ENCODE peak calls at places on chromosomes 7 and 10, in nine cellular contexts. One of them, this sample, is unnamed.

GRCh38 chr7:112452102-112452888 is 2.0 kb downstream of the IFRD1 start:
- DNase-seq in RWPE1: peak; percentile 35
- DNase-seq in GM06990: no peak
- DNase-seq in nephron progenitor cell: peak; percentile 47
- DNase-seq in HepG2: peak; percentile 42
- DNase-seq in uterus: peak; percentile 38
- DNase-seq in hepatocyte: peak; percentile 62
- DNase-seq in GM23338: peak; percentile 50
- DNase-seq in HL-60: no peak
- DNase-seq in this sample: no peak

GRCh38 chr7:124072603-124073324 is 39.9 kb upstream of the TMEM229A start:
- DNase-seq in RWPE1: peak; percentile 50
- DNase-seq in GM06990: no peak
- DNase-seq in nephron progenitor cell: no peak
- DNase-seq in HepG2: peak; percentile 6
- DNase-seq in uterus: no peak
- DNase-seq in hepatocyte: peak; percentile 48
- DNase-seq in GM23338: no peak
- DNase-seq in HL-60: no peak
- DNase-seq in this sample: no peak

GRCh38 chr7:132249591-132249971 is 326.7 kb downstream of the PLXNA4 start:
- DNase-seq in RWPE1: peak; percentile 21
- DNase-seq in GM06990: no peak
- DNase-seq in nephron progenitor cell: no peak
- DNase-seq in HepG2: peak; percentile 64
- DNase-seq in uterus: no peak
- DNase-seq in hepatocyte: peak; percentile 54
- DNase-seq in GM23338: peak; percentile 79
- DNase-seq in HL-60: no peak
- DNase-seq in this sample: no peak

GRCh38 chr10:103703941-103704919 is 151.1 kb downstream of the SH3PXD2A start:
- DNase-seq in RWPE1: no peak
- DNase-seq in GM06990: no peak
- DNase-seq in nephron progenitor cell: no peak
- DNase-seq in HepG2: no peak
- DNase-seq in uterus: no peak
- DNase-seq in hepatocyte: no peak
- DNase-seq in GM23338: no peak
- DNase-seq in HL-60: no peak
- DNase-seq in this sample: no peak

GRCh38 chr7:22628112-22628511 is 98.9 kb upstream of the IL6 start:
- DNase-seq in RWPE1: no peak
- DNase-seq in GM06990: no peak
- DNase-seq in nephron progenitor cell: no peak
- DNase-seq in HepG2: no peak
- DNase-seq in uterus: no peak
- DNase-seq in hepatocyte: no peak
- DNase-seq in GM23338: no peak
- DNase-seq in HL-60: no peak
- DNase-seq in this sample: no peak

GRCh38 chr10:80488539-80489066 is 34.5 kb downstream of the TSPAN14 start:
- DNase-seq in RWPE1: no peak
- DNase-seq in GM06990: no peak
- DNase-seq in nephron progenitor cell: no peak
- DNase-seq in HepG2: no peak
- DNase-seq in uterus: no peak
- DNase-seq in hepatocyte: no peak
- DNase-seq in GM23338: no peak
- DNase-seq in HL-60: no peak
- DNase-seq in this sample: no peak

GRCh38 chr10:76106611-76107010 is 675.2 kb downstream of the LRMDA start:
- DNase-seq in RWPE1: no peak
- DNase-seq in GM06990: no peak
- DNase-seq in nephron progenitor cell: no peak
- DNase-seq in HepG2: no peak
- DNase-seq in uterus: no peak
- DNase-seq in hepatocyte: no peak
- DNase-seq in GM23338: no peak
- DNase-seq in HL-60: no peak
- DNase-seq in this sample: no peak

GRCh38 chr10:4138146-4138721 is 353.2 kb upstream of the KLF6 start:
- DNase-seq in RWPE1: no peak
- DNase-seq in GM06990: no peak
- DNase-seq in nephron progenitor cell: no peak
- DNase-seq in HepG2: no peak
- DNase-seq in uterus: no peak
- DNase-seq in hepatocyte: no peak
- DNase-seq in GM23338: no peak
- DNase-seq in HL-60: no peak
- DNase-seq in this sample: no peak

GRCh38 chr7:99424932-99425730 is 13.5 kb downstream of the PTCD1 start:
- DNase-seq in RWPE1: no peak
- DNase-seq in GM06990: no peak
- DNase-seq in nephron progenitor cell: no peak
- DNase-seq in HepG2: no peak
- DNase-seq in uterus: no peak
- DNase-seq in hepatocyte: no peak
- DNase-seq in GM23338: no peak
- DNase-seq in HL-60: no peak
- DNase-seq in this sample: no peak

GRCh38 chr10:16520900-16521299 is 779 bp downstream of the C1QL3 start:
- DNase-seq in RWPE1: no peak
- DNase-seq in GM06990: peak; percentile 63
- DNase-seq in nephron progenitor cell: peak; percentile 57
- DNase-seq in HepG2: no peak
- DNase-seq in uterus: no peak
- DNase-seq in hepatocyte: peak; percentile 51
- DNase-seq in GM23338: peak; percentile 65
- DNase-seq in HL-60: no peak
- DNase-seq in this sample: peak; percentile 19

GRCh38 chr7:85022064-85022697 is 164.7 kb downstream of the SEMA3D start:
- DNase-seq in RWPE1: no peak
- DNase-seq in GM06990: no peak
- DNase-seq in nephron progenitor cell: no peak
- DNase-seq in HepG2: no peak
- DNase-seq in uterus: no peak
- DNase-seq in hepatocyte: no peak
- DNase-seq in GM23338: no peak
- DNase-seq in HL-60: no peak
- DNase-seq in this sample: no peak

DNA sequence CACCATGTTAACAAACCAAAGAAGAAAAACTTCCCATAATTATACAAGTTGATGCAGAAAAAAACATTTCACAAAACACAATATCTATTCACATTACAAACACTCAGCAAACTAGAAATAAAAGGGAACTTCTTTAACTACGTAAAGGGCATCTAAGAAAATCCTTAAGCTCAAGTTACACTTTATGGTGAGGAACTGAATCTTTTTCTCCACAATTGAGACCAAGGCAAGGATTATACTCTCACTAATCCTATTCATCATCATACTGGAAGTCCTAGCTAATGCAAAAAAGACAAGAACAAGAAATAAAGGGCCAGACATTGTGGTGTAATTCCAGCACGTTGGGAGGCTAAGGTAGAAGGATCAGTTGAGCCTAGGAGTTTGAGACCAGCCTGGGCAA is 159.9 kb downstream of the ZNF365 start:
- DNase-seq in RWPE1: no peak
- DNase-seq in GM06990: no peak
- DNase-seq in nephron progenitor cell: no peak
- DNase-seq in HepG2: no peak
- DNase-seq in uterus: no peak
- DNase-seq in hepatocyte: no peak
- DNase-seq in GM23338: no peak
- DNase-seq in HL-60: no peak
- DNase-seq in this sample: no peak
- TF ChIP-seq CTCF in RWPE1: no peak
- TF ChIP-seq CTCF in GM06990: no peak
- TF ChIP-seq CTCF in nephron progenitor cell: no peak
- TF ChIP-seq CTCF in HepG2: no peak
- TF ChIP-seq CTCF in uterus: no peak
- TF ChIP-seq CTCF in hepatocyte: no peak
- TF ChIP-seq CTCF in GM23338: no peak
- TF ChIP-seq CTCF in HL-60: no peak
- TF ChIP-seq CTCF in this sample: no peak

DNA sequence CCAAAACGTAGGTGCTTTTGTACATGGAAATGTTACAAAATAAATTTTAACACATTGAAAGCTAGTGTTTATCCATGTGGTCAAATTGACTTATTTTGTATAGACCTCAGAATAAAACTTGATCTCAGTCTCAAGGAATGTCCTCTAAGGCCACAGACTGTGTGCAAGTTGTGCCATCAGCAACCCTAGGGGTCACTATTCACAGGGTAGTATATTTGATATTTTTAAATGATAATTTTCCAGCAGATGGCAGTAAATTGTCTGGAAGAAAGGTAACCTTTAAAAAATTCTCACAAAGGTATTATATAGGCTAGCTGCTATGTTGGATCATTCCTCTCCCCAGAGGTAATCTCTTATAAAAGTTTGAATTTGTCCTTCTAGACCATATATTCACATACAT is 12.9 kb upstream of the SNX10 start:
- DNase-seq in RWPE1: peak; percentile 42
- DNase-seq in GM06990: no peak
- DNase-seq in nephron progenitor cell: no peak
- DNase-seq in HepG2: peak; percentile 49
- DNase-seq in uterus: no peak
- DNase-seq in hepatocyte: no peak
- DNase-seq in GM23338: no peak
- DNase-seq in HL-60: no peak
- DNase-seq in this sample: no peak
- TF ChIP-seq CTCF in RWPE1: peak; percentile 30
- TF ChIP-seq CTCF in GM06990: peak; percentile 38
- TF ChIP-seq CTCF in nephron progenitor cell: no peak
- TF ChIP-seq CTCF in HepG2: peak; percentile 51
- TF ChIP-seq CTCF in uterus: peak; percentile 20
- TF ChIP-seq CTCF in hepatocyte: peak; percentile 34
- TF ChIP-seq CTCF in GM23338: peak; percentile 10
- TF ChIP-seq CTCF in HL-60: no peak
- TF ChIP-seq CTCF in this sample: no peak

GRCh38 chr7:102916881-102917280 is 4.1 kb downstream of the LRRC17 start:
- DNase-seq in RWPE1: no peak
- DNase-seq in GM06990: no peak
- DNase-seq in nephron progenitor cell: no peak
- DNase-seq in HepG2: no peak
- DNase-seq in uterus: no peak
- DNase-seq in hepatocyte: no peak
- DNase-seq in GM23338: peak; percentile 28
- DNase-seq in HL-60: no peak
- DNase-seq in this sample: no peak

GRCh38 chr7:102916426-102916825 is 3.6 kb downstream of the LRRC17 start:
- DNase-seq in RWPE1: peak; percentile 56
- DNase-seq in GM06990: no peak
- DNase-seq in nephron progenitor cell: no peak
- DNase-seq in HepG2: no peak
- DNase-seq in uterus: no peak
- DNase-seq in hepatocyte: no peak
- DNase-seq in GM23338: no peak
- DNase-seq in HL-60: no peak
- DNase-seq in this sample: no peak

GRCh38 chr7:102918865-102919264 is 6.1 kb downstream of the LRRC17 start:
- DNase-seq in RWPE1: no peak
- DNase-seq in GM06990: no peak
- DNase-seq in nephron progenitor cell: no peak
- DNase-seq in HepG2: no peak
- DNase-seq in uterus: no peak
- DNase-seq in hepatocyte: no peak
- DNase-seq in GM23338: no peak
- DNase-seq in HL-60: no peak
- DNase-seq in this sample: no peak

GRCh38 chr7:102914585-102914984 is 1.8 kb downstream of the LRRC17 start:
- DNase-seq in RWPE1: no peak
- DNase-seq in GM06990: no peak
- DNase-seq in nephron progenitor cell: peak; percentile 13
- DNase-seq in HepG2: no peak
- DNase-seq in uterus: peak; percentile 56
- DNase-seq in hepatocyte: peak; percentile 38
- DNase-seq in GM23338: peak; percentile 72
- DNase-seq in HL-60: no peak
- DNase-seq in this sample: no peak

GRCh38 chr7:102917436-102918353 is 4.9 kb downstream of the LRRC17 start:
- DNase-seq in RWPE1: no peak
- DNase-seq in GM06990: no peak
- DNase-seq in nephron progenitor cell: no peak
- DNase-seq in HepG2: no peak
- DNase-seq in uterus: no peak
- DNase-seq in hepatocyte: no peak
- DNase-seq in GM23338: peak; percentile 41
- DNase-seq in HL-60: no peak
- DNase-seq in this sample: no peak
- TF ChIP-seq CTCF in RWPE1: no peak
- TF ChIP-seq CTCF in GM06990: no peak
- TF ChIP-seq CTCF in nephron progenitor cell: no peak
- TF ChIP-seq CTCF in HepG2: peak; percentile 61
- TF ChIP-seq CTCF in uterus: no peak
- TF ChIP-seq CTCF in hepatocyte: no peak
- TF ChIP-seq CTCF in GM23338: peak; percentile 16
- TF ChIP-seq CTCF in HL-60: no peak
- TF ChIP-seq CTCF in this sample: no peak

GRCh38 chr10:48309711-48310226 is 3.3 kb downstream of the MAPK8 start:
- DNase-seq in RWPE1: peak; percentile 48
- DNase-seq in GM06990: no peak
- DNase-seq in nephron progenitor cell: no peak
- DNase-seq in HepG2: peak; percentile 41
- DNase-seq in uterus: no peak
- DNase-seq in hepatocyte: peak; percentile 43
- DNase-seq in GM23338: no peak
- DNase-seq in HL-60: no peak
- DNase-seq in this sample: no peak
- TF ChIP-seq CTCF in RWPE1: peak; percentile 16
- TF ChIP-seq CTCF in GM06990: peak; percentile 47
- TF ChIP-seq CTCF in nephron progenitor cell: no peak
- TF ChIP-seq CTCF in HepG2: peak; percentile 62
- TF ChIP-seq CTCF in uterus: no peak
- TF ChIP-seq CTCF in hepatocyte: peak; percentile 29
- TF ChIP-seq CTCF in GM23338: peak; percentile 51
- TF ChIP-seq CTCF in HL-60: no peak
- TF ChIP-seq CTCF in this sample: peak; percentile 40

GRCh38 chr10:5685764-5686240 is 1.2 kb downstream of the TASOR2 start:
- DNase-seq in RWPE1: peak; percentile 9
- DNase-seq in GM06990: no peak
- DNase-seq in nephron progenitor cell: no peak
- DNase-seq in HepG2: no peak
- DNase-seq in uterus: no peak
- DNase-seq in hepatocyte: peak; percentile 26
- DNase-seq in GM23338: no peak
- DNase-seq in HL-60: no peak
- DNase-seq in this sample: no peak
- TF ChIP-seq CTCF in RWPE1: peak; percentile 44
- TF ChIP-seq CTCF in GM06990: no peak
- TF ChIP-seq CTCF in nephron progenitor cell: no peak
- TF ChIP-seq CTCF in HepG2: no peak
- TF ChIP-seq CTCF in uterus: no peak
- TF ChIP-seq CTCF in hepatocyte: no peak
- TF ChIP-seq CTCF in GM23338: no peak
- TF ChIP-seq CTCF in HL-60: no peak
- TF ChIP-seq CTCF in this sample: no peak